ENCODE peak calls at places on chromosomes 11 and 22, in four cellular contexts. E is IMR-90; L is CD4-positive, CD25-positive, alpha-beta regulatory T cell; J is adrenal gland. G is an unnamed sample.
A peak's percentile ranks its signal among the peaks of the same experiment; 100 is the strongest.

GRCh38 chr11:45737056-45737455 is 67.9 kb upstream of the SLC35C1 start:
- DNase-seq in J (no peak), E (no peak), L (no peak), G (no peak)

GRCh38 chr11:24760681-24761080 is 263.8 kb downstream of the LUZP2 start:
- DNase-seq in L (no peak), E (peak; percentile 30), J (no peak), G (no peak)

GRCh38 chr11:70483077-70483861 is 84.9 kb downstream of the CTTN start:
- DNase-seq in L (no peak), E (peak; percentile 60), J (peak; percentile 79), G (no peak)

GRCh38 chr11:74672956-74673895 is 58.0 kb downstream of the CHRDL2 start:
- DNase-seq in L (no peak), E (peak; percentile 100), J (peak; percentile 76), G (no peak)

GRCh38 chr22:40463727-40464126 is 93.3 kb downstream of the SGSM3 start:
- DNase-seq in L (peak; percentile 23), J (no peak), E (no peak), G (no peak)

GRCh38 chr11:83151274-83151977 is 5.5 kb upstream of the PCF11 start:
- DNase-seq in J (no peak), E (no peak), L (no peak), G (no peak)

GRCh38 chr11:13336246-13336873 is 58.8 kb downstream of the BMAL1 start:
- DNase-seq in J (peak; percentile 75), L (no peak), E (peak; percentile 47), G (no peak)

GRCh38 chr11:41486436-41486835 is 27.0 kb upstream of the LRRC4C start:
- DNase-seq in E (no peak), J (no peak), L (no peak), G (no peak)

GRCh38 chr11:48110509-48110766 is 106.2 kb upstream of the OR4B1 start:
- DNase-seq in J (no peak), E (no peak), L (no peak), G (no peak)

GRCh38 chr11:64007629-64008282 is 21.5 kb downstream of the OTUB1 start:
- DNase-seq in L (no peak), J (peak; percentile 95), E (no peak), G (no peak)

GRCh38 chr11:94183251-94183885 is 54.7 kb downstream of the PANX1 start:
- DNase-seq in L (no peak), E (no peak), J (no peak), G (no peak)

GRCh38 chr11:124892750-124893454 is 4.8 kb downstream of the ROBO4 start:
- DNase-seq in L (no peak), E (no peak), J (no peak), G (no peak)

GRCh38 chr11:616320-617220 is 820 bp upstream of the IRF7 start:
- DNase-seq in E (no peak), L (no peak), J (no peak), G (no peak)

GRCh38 chr11:91397134-91397468 is 827.5 kb upstream of the FAT3 start:
- DNase-seq in E (no peak), L (no peak), J (no peak), G (no peak)
- H3K4me3 ChIP-seq in E (no peak overlapping the region), L (no peak overlapping the region), J (no peak overlapping the region), G (no peak overlapping the region)

GRCh38 chr22:45531944-45532631 is 29.4 kb downstream of the FBLN1 start:
- DNase-seq in E (no peak), J (no peak), L (no peak), G (no peak)

GRCh38 chr22:45529097-45529496 is 26.4 kb downstream of the FBLN1 start:
- DNase-seq in L (no peak), J (no peak), E (peak; percentile 72), G (no peak)

GRCh38 chr22:45533731-45534130 is 31.0 kb downstream of the FBLN1 start:
- DNase-seq in J (no peak), L (no peak), E (no peak), G (no peak)

GRCh38 chr22:45529966-45530575 is 27.4 kb downstream of the FBLN1 start:
- DNase-seq in J (no peak), E (peak; percentile 94), L (no peak), G (no peak)

GRCh38 chr22:45531441-45531840 is 28.8 kb downstream of the FBLN1 start:
- DNase-seq in L (no peak), J (no peak), E (no peak), G (no peak)
- H3K4me1 ChIP-seq in L (no peaks in the 10 kb centered on the region), J (no peaks in the 10 kb centered on the region), E (peaks cover 63% of the 10 kb centered on the region), G (no peaks in the 10 kb centered on the region)

GRCh38 chr22:38028344-38029130 is 28.7 kb upstream of the PICK1 start:
- DNase-seq in E (no peak), L (no peak), J (no peak), G (no peak)
- H3K27ac ChIP-seq in E (no peak overlapping the region), L (no peak overlapping the region), J (no peak overlapping the region), G (no peak overlapping the region)

GRCh38 chr22:29854432-29854831 is 16.4 kb upstream of the ASCC2 start:
- DNase-seq in L (no peak), E (no peak), J (no peak), G (no peak)
- H3K4me3 ChIP-seq in L (no peak overlapping the region), E (no peak overlapping the region), J (no peak overlapping the region), G (no peak overlapping the region)

GRCh38 chr11:62592989-62593421 is 1.7 kb upstream of the TUT1 start:
- DNase-seq in L (no peak), J (no peak), E (no peak), G (no peak)
- H3K4me1 ChIP-seq in L (peaks cover 49% of the 10 kb centered on the region), J (peaks cover 9% of the 10 kb centered on the region), E (peaks cover 6% of the 10 kb centered on the region), G (peaks cover 42% of the 10 kb centered on the region)

DNA sequence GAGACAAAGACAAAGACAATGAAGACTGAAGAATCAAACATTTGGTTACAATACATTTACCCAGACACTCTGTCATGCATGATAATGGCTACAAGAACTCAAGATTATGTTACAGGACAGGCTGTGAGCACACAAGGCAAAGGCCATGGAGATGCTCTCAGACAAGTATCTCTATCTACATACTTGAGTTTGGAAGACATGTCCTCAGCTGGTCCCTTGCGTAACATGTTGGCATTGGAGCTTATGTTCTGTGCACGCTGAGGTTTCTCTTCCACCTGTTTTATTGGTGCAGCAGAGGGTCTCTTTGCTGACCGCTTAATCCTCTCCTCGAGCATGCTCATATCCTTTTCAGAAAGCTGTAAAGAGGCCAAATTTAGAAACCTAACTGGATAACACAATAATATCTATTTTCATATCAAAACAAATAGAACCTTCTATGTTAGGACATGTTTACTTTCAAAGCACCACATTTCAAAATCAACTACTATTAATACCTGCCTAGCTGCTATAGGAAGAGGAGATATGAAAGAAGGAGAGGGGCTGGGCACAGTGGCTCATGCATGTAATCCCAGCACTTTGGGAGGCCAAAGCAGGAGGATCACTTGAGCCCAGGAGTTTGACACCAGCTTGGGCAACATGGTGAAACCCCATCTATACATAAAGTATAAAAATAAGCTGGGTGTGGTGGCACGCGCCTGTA is 41.6 kb downstream of the F2 start:
- DNase-seq in J (no peak), L (no peak), E (no peak), G (no peak)
- H3K27ac ChIP-seq in J (no peak overlapping the region), L (no peak overlapping the region), E (no peak overlapping the region), G (no peak overlapping the region)

GRCh38 chr11:71787014-71787823 is 45.8 kb upstream of the DEFB108B start:
- DNase-seq in L (peak; percentile 98), J (peak; percentile 100), E (peak; percentile 98), G (peak; percentile 95)
- H3K4me3 ChIP-seq in L (no peak overlapping the region), J (peak overlapping the region; percentile 22), E (peak overlapping the region; percentile 80), G (peak overlapping the region; percentile 86)

DNA sequence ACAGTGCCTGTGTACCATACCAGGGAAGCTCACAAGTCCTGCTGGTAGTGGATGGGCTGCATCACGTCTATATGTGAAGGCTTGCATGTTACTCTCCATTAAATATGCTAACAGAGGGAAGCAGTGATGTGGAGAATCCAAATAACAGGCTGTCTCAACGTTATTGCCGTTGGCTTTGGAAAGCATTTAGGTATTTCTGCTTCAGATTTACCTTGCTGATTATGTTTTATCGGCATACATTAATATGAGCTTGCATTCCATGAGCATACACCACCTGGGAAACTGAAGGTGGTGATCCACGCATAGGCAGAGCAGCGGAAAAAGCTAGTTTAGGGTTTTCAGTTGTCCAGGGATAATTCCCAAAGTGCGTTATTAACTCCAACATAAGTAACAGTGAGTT is 175.0 kb downstream of the GRIK4 start:
- DNase-seq in L (no peak), J (no peak), E (no peak), G (no peak)
- H3K4me1 ChIP-seq in L (no peaks in the 10 kb centered on the region), J (no peaks in the 10 kb centered on the region), E (peaks cover 3% of the 10 kb centered on the region), G (no peaks in the 10 kb centered on the region)

GRCh38 chr11:96196074-96196787 is 146.8 kb downstream of the MAML2 start:
- DNase-seq in L (no peak), E (no peak), J (no peak), G (no peak)
- H3K27ac ChIP-seq in L (no peak overlapping the region), E (no peak overlapping the region), J (no peak overlapping the region), G (no peak overlapping the region)

G was measured in naive thymus-derived CD4-positive, alpha-beta T cell.